ENCODE peak calls at places on chromosome 22, in ten cellular contexts. N, B, J, A, Y, C, D, F, W and S are unnamed samples.

GRCh38 chr22:38106814-38107578 is 3.5 kb downstream of the BAIAP2L2 start:
- DNase-seq in J (no peak), C (no peak), D (no peak), B (no peak), N (no peak), F (no peak), W (no peak), A (peak), Y (no peak), S (no peak)

GRCh38 chr22:30488121-30488520 is 16.3 kb upstream of the SEC14L3 start:
- DNase-seq in N (no peak), C (no peak), B (no peak), Y (no peak), F (no peak), W (no peak), A (no peak), J (no peak), D (no peak), S (no peak)

GRCh38 chr22:38866024-38866398 is 6.0 kb downstream of the CBX6 start:
- DNase-seq in F (no peak), C (no peak), N (no peak), D (no peak), A (no peak), J (no peak), W (no peak), B (no peak), Y (no peak), S (no peak)

GRCh38 chr22:46088541-46089311 is 61.6 kb upstream of the PPARA start:
- DNase-seq in A (peak), B (no peak), F (no peak), N (no peak), C (no peak), D (no peak), W (no peak), J (no peak), Y (peak), S (peak)

GRCh38 chr22:43755452-43755851 is 56.7 kb downstream of the EFCAB6 start:
- DNase-seq in N (no peak), C (no peak), A (no peak), B (no peak), J (no peak), F (no peak), D (no peak), W (no peak), Y (no peak), S (no peak)

GRCh38 chr22:43152001-43152354 is 619 bp downstream of the TSPO start:
- DNase-seq in N (no peak), C (no peak), B (no peak), J (no peak), W (no peak), A (no peak), F (no peak), D (no peak), Y (no peak), S (no peak)

GRCh38 chr22:16914006-16914405 is 88.8 kb upstream of the XKR3 start:
- DNase-seq in B (no peak), Y (no peak), W (no peak), A (no peak), F (no peak), D (no peak), C (no peak), J (no peak), N (no peak), S (no peak)

GRCh38 chr22:27489265-27489675 is 312.3 kb downstream of the MN1 start:
- DNase-seq in F (no peak), N (no peak), W (no peak), Y (peak), A (no peak), J (no peak), B (no peak), D (no peak), C (no peak), S (no peak)

GRCh38 chr22:37545703-37546435 is 14.4 kb upstream of the CDC42EP1 start:
- DNase-seq in C (peak), A (peak), B (peak), W (no peak), N (peak), J (no peak), Y (peak), F (no peak), D (no peak), S (peak)

GRCh38 chr22:17867160-17867785 is 93.0 kb upstream of the BID start:
- DNase-seq in A (peak), W (no peak), J (no peak), N (no peak), Y (no peak), B (no peak), F (no peak), C (no peak), D (no peak), S (no peak)

GRCh38 chr22:49928185-49928495 is 9.7 kb downstream of the CRELD2 start:
- DNase-seq in F (no peak), W (no peak), J (no peak), D (no peak), B (no peak), A (no peak), N (no peak), C (no peak), Y (no peak), S (no peak)

GRCh38 chr22:24001314-24001713 is 3.9 kb downstream of the GSTT4 start:
- DNase-seq in N (no peak), A (no peak), J (no peak), Y (no peak), W (no peak), B (no peak), C (no peak), D (no peak), F (no peak), S (no peak)

GRCh38 chr22:43867839-43868652 is 5.7 kb upstream of the SULT4A1 start:
- DNase-seq in Y (peak), W (no peak), A (peak), B (no peak), C (peak), N (peak), J (no peak), D (no peak), F (no peak), S (no peak)

GRCh38 chr22:46128606-46129005 is 21.7 kb upstream of the PPARA start:
- DNase-seq in J (no peak), A (no peak), N (no peak), C (no peak), D (no peak), Y (no peak), F (no peak), W (no peak), B (no peak), S (no peak)

GRCh38 chr22:26893034-26893710 is 235.8 kb downstream of the MIAT start:
- DNase-seq in A (no peak), D (no peak), N (peak), Y (no peak), J (no peak), B (no peak), F (no peak), C (no peak), W (no peak), S (no peak)

GRCh38 chr22:29298641-29299040 is 7.8 kb upstream of the GAS2L1 start:
- DNase-seq in N (no peak), D (no peak), F (no peak), C (no peak), B (no peak), Y (no peak), A (no peak), W (no peak), J (no peak), S (no peak)

GRCh38 chr22:33492210-33492651 is 428.0 kb downstream of the LARGE1 start:
- DNase-seq in J (no peak), A (no peak), W (no peak), B (no peak), C (no peak), Y (no peak), F (no peak), N (no peak), D (no peak), S (no peak)

GRCh38 chr22:48179571-48180546 is 1417.4 kb downstream of the TBC1D22A start:
- DNase-seq in W (no peak), N (no peak), F (no peak), D (no peak), B (no peak), Y (no peak), J (no peak), A (no peak), C (no peak), S (no peak)

GRCh38 chr22:46196268-46196667 is 45.9 kb downstream of the PPARA start:
- DNase-seq in C (no peak), J (no peak), A (no peak), D (no peak), Y (no peak), F (no peak), N (no peak), B (no peak), W (no peak), S (no peak)

GRCh38 chr22:47826016-47826415 is 1063.6 kb downstream of the TBC1D22A start:
- DNase-seq in N (no peak), C (no peak), F (no peak), W (no peak), B (no peak), Y (no peak), A (no peak), J (no peak), D (no peak), S (no peak)

GRCh38 chr22:17152971-17153370 is 6.1 kb downstream of the HDHD5 start:
- DNase-seq in D (no peak), N (no peak), A (no peak), B (no peak), Y (no peak), F (no peak), W (no peak), J (no peak), C (no peak), S (no peak)

GRCh38 chr22:23230348-23231068 is 50.2 kb downstream of the BCR start:
- DNase-seq in N (no peak), W (no peak), B (no peak), A (peak), J (no peak), D (no peak), F (no peak), C (no peak), Y (no peak), S (no peak)